ENCODE peak calls at places on chromosomes 7 and 10, in eight cellular contexts. G is HCT116, S is K562, I is esophagus squamous epithelium, R is sigmoid colon, J is prostate gland, L is A549, N is breast epithelium. Y is an unnamed sample.

GRCh38 chr7:83427929-83428328 is 221.0 kb downstream of the SEMA3E start:
- DNase-seq in G (peak), S (no peak), I (no peak), R (no peak), J (no peak), L (no peak), N (no peak), Y (no peak)

GRCh38 chr10:20811131-20811530 is 86.0 kb downstream of the NEBL start:
- DNase-seq in G (no peak), S (no peak), I (no peak), R (no peak), J (no peak), L (no peak), N (no peak), Y (no peak)

GRCh38 chr10:11881477-11882417 is 58.6 kb downstream of the PROSER2 start:
- DNase-seq in G (peak), S (peak), I (no peak), R (no peak), J (no peak), L (peak), N (no peak), Y (no peak)

GRCh38 chr10:102782698-102783540 is 39.2 kb downstream of the WBP1L start:
- DNase-seq in G (no peak), S (no peak), I (no peak), R (peak), J (peak), L (no peak), N (peak), Y (peak)

GRCh38 chr10:97444212-97444611 is 1.6 kb downstream of the EXOSC1 start:
- DNase-seq in G (no peak), S (no peak), I (no peak), R (no peak), J (no peak), L (no peak), N (no peak), Y (no peak)

GRCh38 chr10:75040576-75040975 is 70.9 kb upstream of the SAMD8 start:
- DNase-seq in G (no peak), S (no peak), I (no peak), R (no peak), J (no peak), L (no peak), N (no peak), Y (no peak)

GRCh38 chr7:14184292-14184864 is 194.9 kb upstream of the ETV1 start:
- DNase-seq in G (no peak), S (no peak), I (no peak), R (no peak), J (no peak), L (no peak), N (no peak), Y (no peak)

GRCh38 chr7:88311675-88312036 is 5.0 kb upstream of the STEAP4 start:
- DNase-seq in G (no peak), S (no peak), I (no peak), R (no peak), J (no peak), L (no peak), N (no peak), Y (no peak)

GRCh38 chr10:48466611-48467240 is 138.1 kb downstream of the ARHGAP22 start:
- DNase-seq in G (no peak), S (no peak), I (no peak), R (no peak), J (no peak), L (no peak), N (no peak), Y (peak)

GRCh38 chr7:78279457-78279856 is 480.9 kb downstream of the PHTF2 start:
- DNase-seq in G (no peak), S (no peak), I (no peak), R (no peak), J (no peak), L (no peak), N (no peak), Y (no peak)

GRCh38 chr7:98922392-98923107 is 44.2 kb downstream of the TRRAP start:
- DNase-seq in G (no peak), S (no peak), I (no peak), R (no peak), J (peak), L (no peak), N (peak), Y (peak)
- TF ChIP-seq CTCF in G (no peak), S (peak), I (no peak), R (no peak), J (no peak), L (no peak), N (no peak), Y (no peak)

GRCh38 chr7:112081778-112082177 is 124.4 kb downstream of the DOCK4 start:
- DNase-seq in G (no peak), S (no peak), I (no peak), R (no peak), J (no peak), L (no peak), N (no peak), Y (no peak)

GRCh38 chr7:112079122-112079521 is 127.1 kb downstream of the DOCK4 start:
- DNase-seq in G (no peak), S (no peak), I (no peak), R (no peak), J (no peak), L (no peak), N (no peak), Y (no peak)

GRCh38 chr7:112080974-112081373 is 125.2 kb downstream of the DOCK4 start:
- DNase-seq in G (no peak), S (no peak), I (no peak), R (no peak), J (no peak), L (no peak), N (no peak), Y (peak)

GRCh38 chr7:112079671-112080070 is 126.5 kb downstream of the DOCK4 start:
- DNase-seq in G (no peak), S (no peak), I (no peak), R (no peak), J (no peak), L (no peak), N (no peak), Y (no peak)

GRCh38 chr7:112080441-112080840 is 125.8 kb downstream of the DOCK4 start:
- DNase-seq in G (no peak), S (no peak), I (no peak), R (no peak), J (no peak), L (peak), N (no peak), Y (no peak)
- H3K4me3 ChIP-seq in G (no peak), S (no peak), I (no peak), R (no peak), J (no peak), L (peak), N (no peak), Y (no peak)

GRCh38 chr10:95183451-95184230 is 10.4 kb upstream of the ACSM6 start:
- DNase-seq in G (peak), S (peak), I (peak), R (peak), J (peak), L (peak), N (peak), Y (peak)
- TF ChIP-seq POLR2A in G (no peak), S (peak), I (peak), R (no peak), J (no peak), L (peak), N (no peak), Y (no peak)

DNA sequence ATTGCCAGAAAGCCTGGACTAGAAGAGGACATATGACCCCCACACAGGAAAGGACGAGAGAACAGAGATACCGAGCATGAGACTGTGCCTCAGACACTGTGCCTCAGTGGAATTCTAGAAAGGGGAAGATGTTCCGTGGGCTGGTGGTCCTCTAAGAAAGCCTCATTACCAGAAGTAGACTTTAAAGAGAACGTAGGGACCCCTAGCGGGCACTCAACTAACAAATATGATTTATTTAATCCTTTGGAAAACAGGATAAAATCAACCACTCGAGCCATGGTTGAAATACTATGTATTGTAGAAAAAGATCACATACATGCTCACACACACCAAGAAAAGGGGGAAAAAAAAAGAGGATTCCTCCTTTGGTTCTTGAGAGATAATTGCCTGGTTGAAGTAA is 701.2 kb upstream of the SORCS1 start:
- DNase-seq in G (no peak), S (no peak), I (no peak), R (no peak), J (no peak), L (no peak), N (no peak), Y (no peak)
- TF ChIP-seq CTCF in G (no peak), S (no peak), I (no peak), R (no peak), J (no peak), L (no peak), N (no peak), Y (no peak)

GRCh38 chr7:75880242-75880641 is 1.4 kb downstream of the RHBDD2 start:
- DNase-seq in G (no peak), S (no peak), I (no peak), R (no peak), J (no peak), L (no peak), N (no peak), Y (no peak)
- H3K4me3 ChIP-seq in G (peak), S (no peak), I (no peak), R (no peak), J (peak), L (peak), N (no peak), Y (no peak)

DNA sequence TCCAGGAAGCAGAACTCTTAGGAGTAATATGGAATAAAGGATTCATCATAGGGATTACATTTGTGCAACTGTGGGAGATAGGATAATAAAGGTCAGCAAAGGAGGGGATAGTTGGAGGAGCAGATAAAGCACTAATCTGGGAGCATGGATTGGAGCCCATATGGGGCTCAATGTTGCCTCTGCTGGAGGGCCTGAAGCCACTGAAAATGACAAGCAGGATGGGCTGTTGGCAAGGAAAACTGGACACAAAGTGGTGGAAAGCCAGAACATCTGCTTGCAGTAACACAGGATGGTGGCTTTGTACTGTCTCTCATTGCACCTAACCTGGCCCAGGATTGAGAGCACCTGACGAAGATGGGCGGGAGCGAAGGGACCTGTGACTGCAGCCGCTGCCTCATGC is 15.0 kb upstream of the COMMD3 start:
- DNase-seq in G (no peak), S (no peak), I (no peak), R (no peak), J (no peak), L (no peak), N (no peak), Y (no peak)
- TF ChIP-seq POLR2A in G (no peak), S (no peak), I (no peak), R (no peak), J (no peak), L (no peak), N (no peak), Y (no peak)

GRCh38 chr7:99143853-99144672 is at the start of gene SMURF1:
- DNase-seq in G (no peak), S (peak), I (no peak), R (peak), J (peak), L (peak), N (peak), Y (peak)
- TF ChIP-seq CTCF in G (no peak), S (no peak), I (no peak), R (no peak), J (no peak), L (no peak), N (no peak), Y (no peak)

Y was measured in lower leg skin.